ENCODE peak calls at places on chromosome 1, in five cellular contexts. M, I, Y, B and T are unnamed samples. For H3K27me3, the result is how much of the 10 kb centered on the place peaks cover.

GRCh38 chr1:177948336-177948972 is 21.4 kb downstream of the SEC16B start:
- DNase-seq in Y (peak), B (peak), I (peak), M (no peak), T (no peak)

GRCh38 chr1:21323091-21323490 is 32.8 kb upstream of the ECE1 start:
- DNase-seq in B (no peak), Y (peak), M (no peak), I (no peak), T (no peak)

GRCh38 chr1:6803357-6803756 is 18.1 kb downstream of the CAMTA1 start:
- DNase-seq in M (no peak), I (no peak), Y (peak), B (no peak), T (no peak)

GRCh38 chr1:82562448-82562847 is 761.7 kb downstream of the ADGRL2 start:
- DNase-seq in Y (peak), B (no peak), M (no peak), I (no peak), T (no peak)

GRCh38 chr1:205073511-205073910 is 10.7 kb downstream of the TMEM81 start:
- DNase-seq in I (no peak), B (no peak), M (no peak), Y (no peak), T (no peak)

GRCh38 chr1:172359531-172359991 is 60.9 kb upstream of the C1orf105 start:
- DNase-seq in I (no peak), M (no peak), Y (peak), B (no peak), T (no peak)

GRCh38 chr1:211924256-211924655 is 93.7 kb upstream of the LPGAT1 start:
- DNase-seq in I (no peak), B (no peak), Y (no peak), M (no peak), T (no peak)

GRCh38 chr1:22801753-22802152 is 91.1 kb downstream of the EPHB2 start:
- DNase-seq in M (no peak), Y (no peak), I (peak), B (no peak), T (no peak)

GRCh38 chr1:32872189-32872898 is 1.6 kb upstream of the FNDC5 start:
- DNase-seq in B (peak), Y (no peak), M (peak), I (peak), T (peak)

GRCh38 chr1:225809842-225810578 is at the start of gene EPHX1:
- DNase-seq in B (peak), Y (peak), M (peak), I (peak), T (peak)

GRCh38 chr1:225813250-225813964 is 3.5 kb downstream of the EPHX1 start:
- DNase-seq in M (no peak), Y (no peak), I (peak), B (peak), T (no peak)

GRCh38 chr1:225814381-225814780 is 4.5 kb downstream of the EPHX1 start:
- DNase-seq in I (no peak), B (no peak), Y (no peak), M (no peak), T (no peak)

GRCh38 chr1:225812488-225813249 is 2.7 kb downstream of the EPHX1 start:
- DNase-seq in Y (no peak), B (no peak), I (no peak), M (no peak), T (no peak)

DNA sequence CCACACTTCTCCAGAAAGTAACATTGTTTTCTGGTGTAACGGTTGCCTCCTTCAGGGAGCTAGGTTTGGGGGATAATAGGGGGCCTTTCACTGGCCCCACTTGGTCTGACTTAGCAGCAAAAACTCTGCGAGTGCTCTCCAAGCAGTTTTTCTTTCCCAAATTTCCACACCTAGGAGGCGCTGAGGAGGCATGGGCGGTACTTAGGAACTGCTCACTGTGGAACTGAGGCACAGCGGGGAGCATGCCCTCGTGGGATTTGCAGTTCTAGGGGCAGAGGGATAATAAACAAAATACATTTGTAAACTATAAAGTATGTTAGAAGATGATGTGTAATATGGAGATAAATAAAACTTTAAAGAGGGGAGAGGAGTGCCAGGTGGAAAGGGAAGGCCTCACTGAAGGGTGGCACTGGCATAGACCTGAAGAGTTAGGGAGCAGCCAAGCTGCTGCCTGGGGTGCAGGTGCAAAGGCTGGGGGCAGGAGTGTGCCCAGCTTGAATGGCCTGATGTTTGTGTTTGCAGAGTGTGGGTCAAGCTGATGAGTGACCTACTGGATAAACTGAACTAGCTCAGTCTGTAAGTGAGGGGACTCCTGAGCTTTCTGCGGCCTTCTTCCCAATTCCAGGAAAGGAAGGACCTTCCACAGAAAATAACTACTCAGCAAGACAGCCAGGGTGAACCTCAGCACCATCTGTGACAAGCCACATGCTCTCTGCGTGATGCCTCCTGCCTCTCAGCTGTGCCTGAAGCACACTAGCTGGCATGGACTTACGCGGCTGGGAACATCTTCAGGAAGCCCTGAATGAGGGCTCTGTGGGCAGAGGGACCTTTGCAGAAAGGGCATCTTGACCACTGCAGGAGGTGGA is 1.9 kb downstream of the EPHX1 start:
- DNase-seq in I (peak), M (no peak), B (peak), Y (no peak), T (no peak)
- H3K27ac ChIP-seq in I (peak), M (peak), B (no peak), Y (no peak), T (no peak)

GRCh38 chr1:41330588-41331545 is 30.4 kb upstream of the FOXO6 start:
- DNase-seq in Y (no peak), I (peak), B (peak), M (peak), T (no peak)
- TF ChIP-seq CTCF in Y (no peak), I (peak), B (peak), M (no peak), T (no peak)

DNA sequence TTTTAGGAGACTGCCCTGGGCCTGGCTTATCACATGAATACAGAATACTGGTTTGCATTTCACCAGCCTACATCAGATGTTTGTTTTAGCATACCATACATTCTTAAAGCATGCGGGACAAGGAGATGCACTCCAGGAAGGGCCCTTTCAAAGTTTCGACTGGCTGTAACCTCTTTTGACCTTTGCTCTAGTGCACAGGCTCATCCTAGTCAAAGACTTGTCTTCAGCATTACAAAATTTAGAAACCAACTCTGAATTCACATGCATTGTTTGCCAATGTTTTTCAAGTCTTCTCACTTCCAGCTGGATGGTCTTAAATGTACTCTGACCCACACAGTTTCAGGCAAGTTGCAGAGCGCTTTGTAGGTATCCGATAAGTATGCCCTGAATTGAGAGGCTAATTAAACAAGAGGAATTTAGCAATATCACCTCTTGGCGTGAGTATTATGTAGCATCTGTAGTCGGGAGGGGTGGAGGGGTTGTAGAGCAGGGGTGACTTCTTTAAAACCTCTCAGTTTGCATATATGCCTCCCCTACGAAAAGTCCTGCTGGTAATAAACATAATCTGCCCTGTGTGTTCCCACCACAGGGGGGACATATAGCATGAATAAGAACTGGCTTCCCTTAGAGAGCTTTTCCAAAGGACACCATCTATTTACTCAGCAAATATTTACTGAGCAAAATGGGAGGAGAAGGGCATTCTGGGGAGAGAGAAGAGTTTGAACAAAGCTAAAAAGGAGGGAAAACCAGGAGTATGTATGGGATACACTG is 24.4 kb upstream of the AHCYL1 start:
- DNase-seq in Y (peak), M (no peak), B (no peak), I (peak), T (no peak)
- H3K27me3 ChIP-seq in Y (under half), M (under half), B (under half), I (half or more), T (under half)

GRCh38 chr1:47481936-47482335 is 44.1 kb downstream of the FOXD2 start:
- DNase-seq in I (no peak), Y (no peak), M (no peak), B (no peak), T (no peak)

GRCh38 chr1:47478090-47478489 is 40.2 kb downstream of the FOXD2 start:
- DNase-seq in Y (no peak), M (peak), B (no peak), I (no peak), T (no peak)

GRCh38 chr1:47474278-47475193 is 36.7 kb downstream of the FOXD2 start:
- DNase-seq in Y (no peak), M (no peak), B (no peak), I (no peak), T (no peak)

GRCh38 chr1:47479664-47480063 is 41.8 kb downstream of the FOXD2 start:
- DNase-seq in Y (no peak), M (no peak), B (no peak), I (no peak), T (no peak)

DNA sequence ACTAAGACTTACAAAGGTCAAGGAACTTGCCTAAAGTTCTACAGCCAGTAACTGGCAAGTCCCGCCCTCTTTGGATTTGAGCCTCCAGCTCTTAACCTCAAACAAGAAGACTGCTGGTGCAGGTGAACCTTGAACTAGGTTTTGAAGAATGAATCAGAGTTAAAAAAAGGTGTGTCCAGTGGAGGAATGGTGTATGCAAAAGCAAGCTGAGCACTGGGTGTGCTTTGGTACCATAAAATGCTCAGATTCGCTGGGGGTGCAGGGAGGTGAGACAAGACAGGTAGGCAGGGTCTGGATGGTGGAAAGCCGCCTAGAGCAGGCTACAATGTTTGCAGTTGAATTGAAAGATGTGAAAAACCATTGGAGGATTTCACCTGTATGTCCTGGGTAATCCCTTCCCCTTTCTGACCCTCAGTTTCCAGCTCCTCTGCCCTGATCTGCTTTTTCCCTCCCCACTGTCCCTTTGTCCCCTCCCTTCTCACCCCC is 39.8 kb downstream of the FOXD2 start:
- DNase-seq in B (no peak), M (no peak), Y (no peak), I (no peak), T (no peak)
- H3K27ac ChIP-seq in B (no peak), M (no peak), Y (no peak), I (no peak), T (no peak)

GRCh38 chr1:203173566-203173965 is 2.1 kb downstream of the MYBPH start:
- DNase-seq in M (no peak), B (no peak), I (no peak), Y (no peak), T (no peak)
- TF ChIP-seq CTCF in M (no peak), B (no peak), I (no peak), Y (no peak), T (no peak)